ENCODE peak calls at places on chromosomes 4 and X, in seven cellular contexts. Q is PC-3, N is HCT116, W is MM.1S, T is hepatocyte, C is H1, X is A673. G is an unnamed sample. For H3K36me3, the result is how much of the 10 kb centered on the place peaks cover.

GRCh38 chrX:67614414-67614813 is 70.6 kb downstream of the AR start:
- DNase-seq in Q (peak), N (no peak), W (no peak), T (no peak), C (no peak), X (no peak), G (no peak)

GRCh38 chr4:125244848-125245450 is 69.8 kb upstream of the FAT4 start:
- DNase-seq in Q (peak), N (no peak), W (peak), T (peak), C (no peak), X (peak), G (no peak)

GRCh38 chr4:9608300-9608699 is 164.1 kb downstream of the DEFB131A start:
- DNase-seq in Q (no peak), N (no peak), W (peak), T (no peak), C (no peak), X (no peak), G (no peak)

GRCh38 chrX:39293203-39293602 is 491.9 kb downstream of the MID1IP1 start:
- DNase-seq in Q (no peak), N (no peak), W (no peak), T (no peak), C (no peak), X (no peak), G (no peak)

GRCh38 chr4:42638993-42639392 is 17.9 kb downstream of the ATP8A1 start:
- DNase-seq in Q (no peak), N (no peak), W (peak), T (no peak), C (no peak), X (no peak), G (no peak)

GRCh38 chrX:63275127-63275526 is 76.0 kb downstream of the SPIN4 start:
- DNase-seq in Q (peak), N (peak), W (peak), T (peak), C (no peak), X (no peak), G (no peak)

GRCh38 chr4:69095301-69095731 is 958 bp upstream of the UGT2B7 start:
- DNase-seq in Q (peak), N (no peak), W (no peak), T (no peak), C (no peak), X (peak), G (no peak)

GRCh38 chrX:67607436-67607835 is 63.6 kb downstream of the AR start:
- DNase-seq in Q (no peak), N (no peak), W (no peak), T (no peak), C (no peak), X (no peak), G (no peak)

GRCh38 chr4:132101526-132101925 is 1047.6 kb upstream of the PCDH10 start:
- DNase-seq in Q (no peak), N (no peak), W (no peak), T (no peak), C (no peak), X (no peak), G (no peak)

GRCh38 chr4:16120720-16121119 is 36.9 kb upstream of the PROM1 start:
- DNase-seq in Q (no peak), N (no peak), W (peak), T (no peak), C (no peak), X (no peak), G (no peak)

GRCh38 chr4:55830741-55831140 is 11.2 kb downstream of the EXOC1L start:
- DNase-seq in Q (no peak), N (no peak), W (no peak), T (no peak), C (no peak), X (no peak), G (no peak)

GRCh38 chrX:20118065-20118824 is 1.5 kb upstream of the MAP7D2 start:
- DNase-seq in Q (peak), N (no peak), W (no peak), T (no peak), C (no peak), X (no peak), G (no peak)

GRCh38 chr4:99879458-99879857 is 14.8 kb downstream of the LAMTOR3 start:
- DNase-seq in Q (no peak), N (no peak), W (no peak), T (no peak), C (no peak), X (no peak), G (no peak)

GRCh38 chr4:186725422-186726149 is 1.9 kb upstream of the FAT1 start:
- DNase-seq in Q (peak), N (peak), W (peak), T (peak), C (no peak), X (peak), G (no peak)

GRCh38 chrX:31440546-31440945 is 368.7 kb upstream of the FTHL17 start:
- DNase-seq in Q (no peak), N (no peak), W (no peak), T (no peak), C (no peak), X (no peak), G (no peak)

GRCh38 chrX:50941638-50942037 is 31.1 kb downstream of the BMP15 start:
- DNase-seq in Q (peak), N (no peak), W (peak), T (peak), C (no peak), X (peak), G (no peak)

GRCh38 chrX:17622331-17622730 is 115.0 kb upstream of the SCML1 start:
- DNase-seq in Q (no peak), N (no peak), W (no peak), T (no peak), C (no peak), X (no peak), G (no peak)

GRCh38 chr4:68175562-68176155 is 46.0 kb upstream of the TMPRSS11F start:
- DNase-seq in Q (peak), N (peak), W (peak), T (peak), C (no peak), X (peak), G (peak)

GRCh38 chrX:135556055-135556454 is 35.6 kb downstream of the INTS6L start:
- DNase-seq in Q (no peak), N (no peak), W (no peak), T (no peak), C (no peak), X (no peak), G (no peak)

GRCh38 chr4:8349664-8350225 is 80.2 kb downstream of the HTRA3 start:
- DNase-seq in Q (no peak), N (no peak), W (no peak), T (no peak), C (no peak), X (no peak), G (no peak)

GRCh38 chr4:11014199-11014598 is 329.6 kb upstream of the CLNK start:
- DNase-seq in Q (no peak), N (no peak), W (no peak), T (no peak), C (no peak), X (no peak), G (no peak)

GRCh38 chrX:4239650-4240540 is 526.4 kb upstream of the PRKX start:
- DNase-seq in Q (no peak), N (no peak), W (peak), T (no peak), C (no peak), X (no peak), G (no peak)

DNA sequence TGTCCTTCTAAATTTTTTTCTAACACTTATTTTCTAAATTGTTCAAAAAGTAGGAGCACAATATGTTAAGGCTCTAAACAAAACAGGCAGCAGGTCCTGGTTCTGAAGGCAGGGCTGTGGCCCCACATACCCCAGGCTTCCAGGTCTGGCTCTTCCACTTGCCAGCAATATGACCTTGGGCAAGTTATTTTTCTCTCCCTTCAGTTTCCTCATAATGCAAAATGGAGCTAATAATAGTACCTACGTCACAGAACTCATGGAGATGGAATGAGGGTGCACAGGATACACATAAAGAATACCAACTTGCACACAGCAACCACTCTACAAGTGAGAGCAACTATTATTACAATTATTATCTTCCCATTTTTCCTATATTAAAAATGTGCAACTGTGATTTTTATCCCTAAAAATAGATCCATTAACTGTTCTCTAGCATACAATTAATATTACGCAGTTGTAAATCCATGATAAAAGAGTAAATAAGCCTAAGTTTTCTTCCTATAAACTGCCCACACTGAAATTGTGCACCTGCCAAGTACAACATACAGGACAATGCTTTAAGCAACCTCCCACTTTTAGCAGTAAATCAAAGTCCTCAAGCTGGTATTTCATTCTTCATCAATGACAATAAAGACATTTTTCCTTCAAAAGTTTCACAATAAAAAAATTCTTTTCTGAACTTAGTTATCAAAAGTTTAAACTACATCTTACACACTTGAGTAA is 27.0 kb downstream of the OTUD4 start:
- DNase-seq in Q (no peak), N (no peak), W (no peak), T (no peak), C (no peak), X (no peak), G (no peak)
- H3K36me3 ChIP-seq in Q (half or more), N (under half), W (under half), T (under half), C (under half), X (half or more), G (half or more)

DNA sequence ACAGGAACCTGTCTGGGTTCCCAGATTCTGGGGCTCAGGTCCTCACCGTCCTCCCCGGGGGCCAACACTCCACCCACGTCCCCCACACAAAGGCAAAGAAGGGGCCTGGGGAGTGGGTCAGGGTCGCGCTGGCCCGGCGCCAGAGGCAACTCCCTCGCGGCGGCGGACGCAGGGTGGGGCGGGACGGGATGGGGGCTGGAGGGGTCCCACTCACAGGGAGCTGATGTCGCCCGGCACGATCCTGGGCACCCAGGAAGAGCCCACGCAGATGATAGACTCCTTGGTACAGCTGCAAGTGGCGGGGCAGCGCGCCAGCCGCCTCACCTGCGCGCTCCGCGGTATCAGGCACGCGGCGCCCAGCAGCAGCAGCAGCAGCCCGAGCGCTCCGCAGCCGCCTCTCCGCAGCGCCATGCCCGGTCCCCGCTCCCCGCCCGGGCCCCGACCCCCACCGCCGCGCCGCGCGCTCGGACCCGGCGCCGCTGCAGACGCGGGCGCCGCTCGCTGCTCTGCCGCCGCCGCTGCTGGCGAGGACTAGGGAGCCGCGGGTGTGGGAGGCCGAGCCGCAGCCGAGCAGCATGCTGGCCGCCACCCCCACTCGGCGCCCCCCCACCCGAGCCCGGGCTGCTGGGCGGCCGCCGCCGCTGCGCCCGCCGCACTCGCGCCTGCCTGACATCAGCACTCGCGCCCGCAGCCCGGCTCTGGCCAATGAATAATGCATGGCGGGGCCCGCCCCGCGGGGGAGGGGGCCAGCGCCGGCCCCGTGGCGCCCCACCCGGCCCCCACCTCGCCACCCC is at the start of gene LGI2:
- DNase-seq in Q (peak), N (no peak), W (peak), T (peak), C (no peak), X (no peak), G (no peak)
- H3K4me3 ChIP-seq in Q (peak), N (no peak), W (peak), T (peak), C (peak), X (peak), G (peak)

GRCh38 chr4:152606800-152607577 is 71.1 kb upstream of the FBXW7 start:
- DNase-seq in Q (peak), N (no peak), W (no peak), T (no peak), C (no peak), X (no peak), G (no peak)
- TF ChIP-seq EZH2 in Q (no peak), N (no peak), W (no peak), T (no peak), C (no peak), X (no peak), G (no peak)

DNA sequence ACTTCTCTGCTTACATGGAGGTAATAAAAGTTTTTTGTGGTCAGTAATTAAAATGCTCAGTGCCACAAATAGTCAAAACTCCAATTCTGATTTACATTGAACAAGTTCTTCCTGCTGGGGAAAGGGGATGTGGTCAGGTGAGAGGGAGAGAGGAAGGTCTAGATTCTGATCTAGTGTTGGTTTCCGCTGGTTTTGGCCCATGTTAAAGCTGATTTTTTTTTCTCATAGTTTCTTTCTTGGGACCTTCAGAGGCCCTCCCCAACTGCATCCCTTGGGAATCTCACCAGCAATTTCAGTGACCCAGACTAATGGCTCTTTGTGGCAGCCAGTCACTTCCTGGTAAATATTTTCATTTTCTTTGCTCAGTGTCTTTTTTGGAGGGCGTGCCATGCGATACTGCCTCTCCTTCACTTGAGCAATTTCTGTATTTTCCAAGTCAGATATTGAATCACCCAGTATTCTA is 332.7 kb downstream of the RAPGEF2 start:
- DNase-seq in Q (peak), N (no peak), W (no peak), T (no peak), C (no peak), X (no peak), G (peak)
- H3K36me3 ChIP-seq in Q (under half), N (under half), W (under half), T (under half), C (under half), X (under half), G (under half)

GRCh38 chr4:113976937-113977855 is 2.3 kb downstream of the ARSJ start:
- DNase-seq in Q (no peak), N (no peak), W (no peak), T (no peak), C (no peak), X (no peak), G (no peak)
- H3K4me3 ChIP-seq in Q (peak), N (no peak), W (no peak), T (peak), C (no peak), X (peak), G (peak)

GRCh38 chrX:41666251-41666650 is 22.5 kb upstream of the GPR34 start:
- DNase-seq in Q (no peak), N (no peak), W (no peak), T (no peak), C (no peak), X (peak), G (no peak)
- TF ChIP-seq EZH2 in Q (no peak), N (no peak), W (no peak), T (no peak), C (no peak), X (no peak), G (no peak)

G was measured in SK-N-MC.